ENCODE peak calls at places on chromosomes 6 and 20, in seven cellular contexts. J, B, T, U, G, S and I are unnamed samples. For H3K4me1, the result is how much of the 10 kb centered on the place peaks cover.

GRCh38 chr6:14123331-14124105 is 5.9 kb downstream of the CD83 start:
- DNase-seq in S (no peak), G (peak), J (no peak), T (no peak), B (no peak), U (no peak), I (peak)

GRCh38 chr6:148514091-148514850 is 171.6 kb downstream of the SASH1 start:
- DNase-seq in B (no peak), J (no peak), S (no peak), U (no peak), T (no peak), G (peak), I (no peak)

GRCh38 chr6:78523622-78524021 is 343.7 kb upstream of the IRAK1BP1 start:
- DNase-seq in B (no peak), U (no peak), T (no peak), J (no peak), S (no peak), G (no peak), I (no peak)

GRCh38 chr6:45880139-45880538 is 135.5 kb downstream of the CLIC5 start:
- DNase-seq in B (peak), J (no peak), T (no peak), S (peak), G (peak), U (no peak), I (peak)

GRCh38 chr6:12577124-12577845 is 139.3 kb upstream of the PHACTR1 start:
- DNase-seq in S (peak), U (no peak), B (no peak), T (no peak), G (no peak), J (no peak), I (peak)

GRCh38 chr6:163955131-163955530 is 540.6 kb downstream of the QKI start:
- DNase-seq in T (no peak), U (no peak), S (no peak), J (no peak), B (no peak), G (peak), I (peak)

GRCh38 chr6:104603108-104603745 is 256.5 kb downstream of the HACE1 start:
- DNase-seq in S (no peak), U (no peak), G (no peak), T (no peak), J (no peak), B (no peak), I (no peak)

GRCh38 chr6:129555206-129555832 is 154.7 kb downstream of the ARHGAP18 start:
- DNase-seq in T (no peak), S (no peak), G (no peak), B (no peak), U (peak), J (no peak), I (peak)

GRCh38 chr6:147158881-147159280 is 45.3 kb upstream of the STXBP5 start:
- DNase-seq in T (no peak), B (no peak), G (no peak), S (no peak), J (no peak), U (no peak), I (no peak)

GRCh38 chr6:65545920-65546319 is 161.1 kb downstream of the EYS start:
- DNase-seq in B (no peak), G (no peak), J (no peak), S (no peak), T (no peak), U (no peak), I (peak)

GRCh38 chr20:16810216-16810615 is 62.1 kb downstream of the OTOR start:
- DNase-seq in S (no peak), T (no peak), J (no peak), U (no peak), G (no peak), B (no peak), I (peak)

GRCh38 chr6:136549359-136550044 is 720 bp downstream of the MAP7 start:
- DNase-seq in T (peak), J (peak), B (no peak), G (peak), S (peak), U (peak), I (peak)

GRCh38 chr20:822651-823325 is 10.7 kb upstream of the FAM110A start:
- DNase-seq in J (no peak), T (no peak), G (no peak), B (no peak), U (no peak), S (no peak), I (no peak)

GRCh38 chr20:38947931-38948362 is 14.2 kb upstream of the DHX35 start:
- DNase-seq in U (no peak), S (no peak), J (no peak), T (no peak), B (no peak), G (no peak), I (no peak)

GRCh38 chr6:8760951-8761350 is 325.6 kb upstream of the SLC35B3 start:
- DNase-seq in G (no peak), J (no peak), B (no peak), U (no peak), S (no peak), T (no peak), I (no peak)

GRCh38 chr6:140379919-140380318 is 1005.5 kb upstream of the CITED2 start:
- DNase-seq in J (no peak), S (peak), T (no peak), G (peak), B (no peak), U (no peak), I (peak)

GRCh38 chr6:135087403-135087802 is 32.8 kb upstream of the HBS1L start:
- DNase-seq in U (peak), S (no peak), B (no peak), J (peak), G (no peak), T (no peak), I (no peak)

GRCh38 chr6:39313526-39314272 is 520 bp downstream of the KCNK17 start:
- DNase-seq in S (peak), G (no peak), U (peak), B (no peak), T (no peak), J (no peak), I (no peak)

GRCh38 chr6:14207493-14207892 is 89.9 kb downstream of the CD83 start:
- DNase-seq in U (no peak), S (peak), J (peak), G (peak), T (no peak), B (no peak), I (no peak)

GRCh38 chr6:156881687-156882629 is 104.8 kb downstream of the ARID1B start:
- DNase-seq in B (no peak), G (no peak), J (no peak), S (no peak), T (no peak), U (no peak), I (no peak)

GRCh38 chr6:158648682-158649131 is 1.1 kb upstream of the SYTL3 start:
- DNase-seq in B (no peak), U (no peak), T (peak), G (peak), S (peak), J (no peak), I (peak)

GRCh38 chr6:51959744-51960383 is 127.5 kb downstream of the PKHD1 start:
- DNase-seq in J (peak), G (peak), B (peak), T (peak), U (peak), S (peak), I (peak)

DNA sequence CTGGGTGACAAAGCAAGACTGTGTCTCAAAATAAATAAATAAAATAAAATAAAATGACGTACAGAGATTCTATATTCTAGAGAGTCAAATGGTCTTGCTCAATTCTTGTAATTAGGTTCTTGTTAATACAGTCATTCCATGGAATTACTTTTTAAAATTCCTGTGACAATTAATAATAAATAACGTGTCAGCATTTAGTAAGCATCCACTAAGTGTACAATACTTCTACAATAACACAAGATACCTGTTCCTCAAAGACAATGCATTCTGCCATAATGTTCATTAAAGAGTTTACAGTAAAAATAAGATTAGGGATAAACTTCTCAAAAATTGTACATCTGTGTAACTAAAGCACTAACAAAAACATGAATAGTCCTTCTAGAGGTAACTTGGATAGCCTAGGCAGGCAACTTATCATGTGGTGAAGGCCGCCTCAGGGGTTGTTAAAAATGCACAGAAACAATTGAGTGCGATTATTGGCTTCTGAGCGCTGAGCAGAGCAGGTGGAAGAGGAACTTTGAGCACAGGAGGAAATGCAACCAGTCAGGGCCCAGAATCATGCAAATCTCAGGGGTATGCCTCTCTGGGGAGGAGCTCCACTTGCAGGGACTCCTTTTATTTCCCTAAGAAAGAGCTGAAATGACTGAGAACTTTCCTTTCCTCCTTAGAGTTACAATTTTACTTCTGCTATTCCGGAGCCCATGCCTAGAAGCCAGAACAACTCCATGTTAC is 37.1 kb downstream of the QRSL1 start:
- DNase-seq in J (no peak), U (peak), T (no peak), S (no peak), G (no peak), B (no peak), I (no peak)
- H3K4me1 ChIP-seq in J (under half), U (under half), T (under half), S (under half), G (under half), B (under half), I (under half)

GRCh38 chr20:10665791-10666190 is 8.0 kb downstream of the JAG1 start:
- DNase-seq in S (no peak), B (no peak), G (no peak), J (no peak), U (no peak), T (no peak), I (no peak)

GRCh38 chr20:10667077-10667401 is 6.8 kb downstream of the JAG1 start:
- DNase-seq in B (no peak), T (no peak), S (no peak), J (no peak), U (no peak), G (no peak), I (no peak)

GRCh38 chr20:10666221-10667076 is 7.3 kb downstream of the JAG1 start:
- DNase-seq in S (no peak), T (no peak), J (no peak), G (no peak), U (no peak), B (no peak), I (no peak)

GRCh38 chr20:10662661-10663458 is 10.9 kb downstream of the JAG1 start:
- DNase-seq in B (no peak), U (no peak), T (no peak), G (no peak), J (no peak), S (no peak), I (no peak)

DNA sequence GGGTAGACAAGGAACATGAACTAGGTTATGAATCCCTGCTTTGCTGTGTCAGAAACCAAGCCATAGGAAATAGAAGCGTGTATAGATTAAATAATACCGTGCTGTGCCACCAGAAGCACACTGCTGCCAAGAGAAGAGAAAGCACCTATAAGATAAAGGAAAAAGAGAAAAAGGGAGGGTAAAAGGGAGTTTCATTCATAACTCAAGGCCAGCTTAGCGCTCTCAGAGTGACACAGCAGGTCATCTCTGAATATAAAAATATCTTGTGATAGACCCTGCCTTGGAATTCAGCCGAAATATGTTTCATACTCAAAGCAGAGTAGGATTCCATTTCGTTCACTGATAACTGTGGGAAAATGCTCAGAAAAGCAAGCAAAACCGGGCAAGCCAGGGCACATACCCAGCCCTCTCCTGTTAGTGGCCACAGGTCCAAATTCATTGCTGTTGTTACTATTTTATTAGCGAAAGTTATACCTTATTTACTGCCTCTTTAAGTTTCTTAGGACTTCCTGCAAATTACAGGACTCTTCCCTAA is 8.7 kb downstream of the JAG1 start:
- DNase-seq in U (no peak), G (no peak), S (no peak), J (no peak), B (no peak), T (no peak), I (no peak)
- H3K4me1 ChIP-seq in U (half or more), G (under half), S (half or more), J (half or more), B (half or more), T (half or more), I (under half)

DNA sequence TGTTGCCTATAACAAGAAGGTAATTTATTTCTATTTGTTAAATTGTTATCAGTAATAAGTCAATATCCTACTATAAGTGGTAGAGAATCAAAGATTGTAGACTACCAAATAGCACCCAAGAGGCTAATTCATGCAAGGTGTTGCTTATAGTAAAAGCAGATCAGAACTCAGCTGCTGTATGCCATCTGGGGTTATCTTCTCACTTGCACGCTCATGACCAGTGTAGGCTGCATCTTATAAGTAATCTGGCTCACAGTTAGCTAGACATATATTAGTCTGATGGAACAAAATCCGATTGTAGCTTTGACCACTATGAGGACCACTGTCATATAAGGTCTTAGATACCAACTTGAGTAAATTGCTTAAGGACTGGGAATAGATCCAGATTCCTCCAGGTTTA is 17.1 kb downstream of the TOP1 start:
- DNase-seq in G (no peak), J (no peak), S (no peak), U (no peak), B (no peak), T (no peak), I (no peak)
- H3K4me1 ChIP-seq in G (under half), J (half or more), S (under half), U (half or more), B (half or more), T (half or more), I (under half)

DNA sequence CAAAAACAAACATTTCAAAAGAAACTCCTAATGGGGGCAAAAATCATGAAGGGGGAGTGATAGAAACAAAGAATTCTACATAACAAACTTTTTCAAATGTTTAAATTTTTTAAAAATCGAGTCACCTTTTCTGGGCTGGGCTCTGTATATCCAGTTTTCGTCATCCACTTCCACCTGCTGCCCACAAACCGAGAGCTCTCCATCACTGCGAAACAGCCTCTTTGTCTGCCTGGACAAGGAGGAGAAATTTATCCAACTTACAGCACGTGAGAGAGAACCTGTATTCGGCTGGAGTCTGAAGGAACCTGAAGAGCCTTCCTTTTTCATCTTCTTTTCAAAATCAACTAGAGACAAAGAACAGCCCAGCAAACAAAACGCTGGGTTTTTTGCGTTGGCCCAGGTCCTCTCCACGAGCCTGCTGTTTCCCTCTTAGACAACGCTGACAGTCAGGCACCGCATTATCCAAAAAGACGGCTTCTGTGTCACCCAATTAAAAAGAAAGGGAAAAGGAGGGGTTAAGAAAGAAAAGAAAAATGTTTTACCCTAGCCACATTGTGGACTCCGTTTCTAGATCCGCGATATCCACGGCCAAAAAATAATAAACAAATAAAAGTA is 72.4 kb upstream of the NHSL1 start:
- DNase-seq in B (no peak), S (no peak), G (peak), T (no peak), J (no peak), U (no peak), I (peak)
- H3K4me1 ChIP-seq in B (under half), S (under half), G (under half), T (under half), J (under half), U (under half), I (under half)

GRCh38 chr6:11221623-11222384 is 10.7 kb downstream of the NEDD9 start:
- DNase-seq in B (no peak), T (no peak), U (no peak), G (no peak), J (peak), S (no peak), I (no peak)
- H3K4me1 ChIP-seq in B (half or more), T (under half), U (under half), G (under half), J (half or more), S (under half), I (under half)

GRCh38 chr6:125194980-125195379 is 41.4 kb downstream of the TPD52L1 start:
- DNase-seq in B (no peak), S (no peak), T (no peak), G (no peak), U (no peak), J (no peak), I (no peak)

GRCh38 chr6:125195526-125195925 is 42.0 kb downstream of the TPD52L1 start:
- DNase-seq in S (no peak), G (no peak), B (no peak), T (no peak), U (no peak), J (no peak), I (no peak)

GRCh38 chr6:125198285-125199009 is 44.9 kb downstream of the TPD52L1 start:
- DNase-seq in G (no peak), U (no peak), T (no peak), S (no peak), B (no peak), J (peak), I (no peak)

GRCh38 chr6:125196613-125197012 is 43.0 kb downstream of the TPD52L1 start:
- DNase-seq in G (no peak), B (no peak), J (no peak), U (no peak), T (no peak), S (no peak), I (peak)

DNA sequence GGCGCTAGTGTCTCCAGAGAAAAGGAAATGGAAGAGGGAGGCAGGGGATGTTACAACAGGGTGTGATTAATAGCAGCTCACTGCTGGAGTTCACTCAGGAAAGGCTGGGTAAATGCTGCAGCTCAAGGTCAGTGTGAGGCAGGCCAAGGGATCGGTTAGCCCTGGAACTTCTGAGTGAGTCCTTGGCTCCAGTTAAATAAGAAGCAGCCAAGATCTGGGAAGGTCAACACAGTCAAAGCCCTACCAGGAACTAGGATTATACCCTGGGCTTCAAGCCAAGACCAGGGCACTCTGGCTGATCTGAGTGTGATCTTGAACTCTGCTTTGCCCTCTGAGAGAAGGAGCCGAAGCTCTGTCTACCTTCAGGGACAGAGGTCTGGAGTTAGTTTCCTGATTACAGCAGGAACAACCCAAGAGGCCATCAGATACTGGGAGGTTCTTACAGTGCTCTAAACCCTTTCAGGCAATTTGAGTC is 44.3 kb downstream of the TPD52L1 start:
- DNase-seq in B (peak), J (peak), T (peak), G (peak), U (no peak), S (peak), I (peak)
- H3K4me1 ChIP-seq in B (half or more), J (half or more), T (under half), G (under half), U (under half), S (under half), I (under half)

GRCh38 chr20:25044261-25044560 is 13.7 kb downstream of the ACSS1 start:
- DNase-seq in T (no peak), U (no peak), G (no peak), B (no peak), J (no peak), S (no peak), I (no peak)
- H3K4me1 ChIP-seq in T (half or more), U (under half), G (under half), B (half or more), J (under half), S (under half), I (under half)

GRCh38 chr20:4084721-4085120 is 69.4 kb upstream of the RNF24 start:
- DNase-seq in T (no peak), S (no peak), B (no peak), U (no peak), J (no peak), G (no peak), I (no peak)

GRCh38 chr20:4082406-4083102 is 67.2 kb upstream of the RNF24 start:
- DNase-seq in S (peak), G (peak), U (peak), T (no peak), J (no peak), B (peak), I (peak)

GRCh38 chr20:4083103-4083864 is 67.9 kb upstream of the RNF24 start:
- DNase-seq in S (no peak), T (no peak), G (no peak), J (no peak), B (no peak), U (peak), I (no peak)

GRCh38 chr20:4084096-4084495 is 68.7 kb upstream of the RNF24 start:
- DNase-seq in S (no peak), G (no peak), U (no peak), J (no peak), T (no peak), B (no peak), I (no peak)

DNA sequence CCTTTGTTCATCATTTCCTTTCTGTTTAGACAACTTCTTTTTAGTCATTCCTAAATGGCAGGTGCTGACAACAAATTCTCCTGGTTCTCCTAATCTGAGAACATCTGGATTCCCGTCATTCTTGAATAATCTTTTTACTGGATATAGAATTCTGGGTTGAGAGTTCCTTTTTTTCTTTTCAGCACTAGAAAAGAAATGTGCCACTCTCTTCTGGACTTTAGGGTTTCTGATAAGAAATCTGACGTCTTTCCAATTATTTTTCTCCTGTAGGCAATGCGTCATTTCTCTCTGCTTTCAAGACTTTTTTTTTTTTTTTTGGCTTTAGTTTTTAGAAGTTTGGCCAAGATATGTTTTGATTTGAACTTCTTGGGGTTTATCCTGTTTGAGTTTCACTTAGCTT is 66.0 kb upstream of the RNF24 start:
- DNase-seq in J (no peak), B (no peak), T (no peak), S (no peak), G (no peak), U (no peak), I (peak)
- H3K4me1 ChIP-seq in J (under half), B (under half), T (under half), S (under half), G (under half), U (under half), I (under half)